ENCODE peak calls at places on chromosomes 12 and 14, in nine cellular contexts. R is esophagus muscularis mucosa, D is thoracic aorta, K is fibroblast of pulmonary artery, G is upper lobe of right lung, X is progenitor cell of endocrine pancreas, J is heart left ventricle, F is pancreas, V is BE2C. Y is an unnamed sample.

GRCh38 chr12:115570271-115570777 is 707.2 kb downstream of the MED13L start:
- DNase-seq in R (no peak), D (no peak), K (no peak), G (no peak), X (no peak), J (no peak), F (no peak), V (peak; percentile 87), Y (peak; percentile 1)

GRCh38 chr12:89946518-89946917 is 237.9 kb upstream of the ATP2B1 start:
- DNase-seq in R (no peak), D (no peak), K (no peak), G (no peak), X (no peak), J (no peak), F (no peak), V (no peak), Y (no peak)

GRCh38 chr12:58803893-58804292 is 116.4 kb downstream of the LRIG3 start:
- DNase-seq in R (no peak), D (no peak), K (peak; percentile 92), G (no peak), X (no peak), J (no peak), F (no peak), V (no peak), Y (peak; percentile 86)

GRCh38 chr12:89671469-89671868 is 37.2 kb downstream of the ATP2B1 start:
- DNase-seq in R (no peak), D (no peak), K (peak; percentile 65), G (no peak), X (no peak), J (no peak), F (no peak), V (no peak), Y (peak; percentile 58)

GRCh38 chr14:77364146-77364545 is 12.7 kb downstream of the TMED8 start:
- DNase-seq in R (no peak), D (no peak), K (no peak), G (no peak), X (no peak), J (no peak), F (no peak), V (no peak), Y (no peak)

GRCh38 chr12:32809196-32809595 is 53.5 kb upstream of the YARS2 start:
- DNase-seq in R (no peak), D (no peak), K (no peak), G (no peak), X (no peak), J (no peak), F (no peak), V (no peak), Y (no peak)

GRCh38 chr12:62758216-62758615 is 176.7 kb downstream of the PPM1H start:
- DNase-seq in R (no peak), D (no peak), K (no peak), G (no peak), X (no peak), J (no peak), F (no peak), V (no peak), Y (peak; percentile 55)

GRCh38 chr12:27277846-27278260 is 33.8 kb downstream of the STK38L start:
- DNase-seq in R (no peak), D (peak; percentile 60), K (peak; percentile 95), G (no peak), X (no peak), J (no peak), F (no peak), V (no peak), Y (peak; percentile 98)

GRCh38 chr14:65627315-65627714 is 214.8 kb downstream of the FUT8 start:
- DNase-seq in R (no peak), D (no peak), K (no peak), G (no peak), X (no peak), J (no peak), F (no peak), V (no peak), Y (no peak)

GRCh38 chr14:65628664-65629063 is 216.1 kb downstream of the FUT8 start:
- DNase-seq in R (no peak), D (no peak), K (no peak), G (no peak), X (no peak), J (no peak), F (no peak), V (no peak), Y (no peak)

GRCh38 chr14:65632487-65632886 is 220.0 kb downstream of the FUT8 start:
- DNase-seq in R (no peak), D (no peak), K (no peak), G (no peak), X (no peak), J (no peak), F (no peak), V (no peak), Y (no peak)

DNA sequence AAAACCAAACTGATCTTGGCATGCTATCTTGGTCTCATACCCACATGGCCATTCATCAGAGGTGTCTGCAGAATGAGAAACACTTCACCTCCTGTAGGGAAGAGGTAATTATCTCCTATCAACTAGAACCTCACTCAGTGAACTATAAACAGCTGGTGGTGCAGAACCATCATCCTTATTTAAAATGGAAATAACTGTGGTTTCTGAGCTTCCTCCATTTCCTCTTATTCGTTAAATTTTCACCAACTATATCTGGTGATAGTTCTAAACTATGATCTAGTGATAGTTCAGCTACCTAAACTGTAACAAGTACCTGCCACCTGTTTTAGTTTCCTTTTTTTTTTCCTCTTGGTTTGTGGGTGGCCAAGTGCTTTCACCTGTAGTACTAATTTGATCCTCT is 218.5 kb downstream of the FUT8 start:
- DNase-seq in R (no peak), D (no peak), K (no peak), G (no peak), X (no peak), J (no peak), F (no peak), V (no peak), Y (no peak)
- TF ChIP-seq CTCF in R (no peak), D (no peak), K (no peak), G (no peak), X (no peak), J (no peak), F (no peak), V (no peak), Y (no peak)

DNA sequence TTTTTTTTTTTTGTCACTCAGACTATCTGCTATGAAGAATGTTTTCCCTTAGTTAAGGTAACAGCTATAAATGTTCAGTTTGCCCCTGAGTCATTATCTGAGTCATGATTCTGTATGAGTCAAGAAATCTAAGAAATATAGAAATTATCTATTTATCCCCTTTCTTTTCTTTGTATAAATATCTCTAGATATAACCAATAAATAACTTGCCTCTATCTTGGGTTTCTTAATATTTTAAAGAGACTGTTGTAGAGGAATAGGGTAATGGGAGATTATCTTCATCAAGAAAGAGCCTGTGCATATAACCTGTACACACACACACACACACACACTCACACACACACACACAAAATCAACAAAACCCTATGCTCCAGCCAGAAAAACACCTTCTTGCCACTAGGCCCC is 161.7 kb upstream of the EEA1 start:
- DNase-seq in R (no peak), D (no peak), K (peak; percentile 74), G (no peak), X (no peak), J (no peak), F (no peak), V (no peak), Y (peak; percentile 56)
- TF ChIP-seq CTCF in R (no peak), D (no peak), K (no peak), G (no peak), X (no peak), J (no peak), F (no peak), V (no peak), Y (no peak)

GRCh38 chr14:75064205-75064567 is 362 bp upstream of the ACYP1 start:
- DNase-seq in R (no peak), D (no peak), K (no peak), G (no peak), X (no peak), J (no peak), F (no peak), V (no peak), Y (no peak)

GRCh38 chr14:75060420-75060819 is 3.4 kb downstream of the ACYP1 start:
- DNase-seq in R (no peak), D (no peak), K (no peak), G (no peak), X (no peak), J (no peak), F (no peak), V (no peak), Y (no peak)

GRCh38 chr14:75063013-75063412 is 811 bp downstream of the ACYP1 start:
- DNase-seq in R (no peak), D (no peak), K (no peak), G (no peak), X (no peak), J (no peak), F (no peak), V (no peak), Y (no peak)

GRCh38 chr14:75067212-75067611 is 2.2 kb upstream of the ZC2HC1C start:
- DNase-seq in R (no peak), D (no peak), K (no peak), G (no peak), X (no peak), J (no peak), F (no peak), V (no peak), Y (no peak)

GRCh38 chr14:75063491-75064204 is at the start of gene ACYP1:
- DNase-seq in R (peak; percentile 98), D (peak; percentile 70), K (peak; percentile 89), G (peak; percentile 95), X (peak; percentile 86), J (peak; percentile 96), F (peak; percentile 89), V (peak; percentile 94), Y (peak; percentile 90)
- TF ChIP-seq CTCF in R (no peak), D (no peak), K (no peak), G (no peak), X (no peak), J (no peak), F (no peak), V (no peak), Y (peak; percentile 4)

DNA sequence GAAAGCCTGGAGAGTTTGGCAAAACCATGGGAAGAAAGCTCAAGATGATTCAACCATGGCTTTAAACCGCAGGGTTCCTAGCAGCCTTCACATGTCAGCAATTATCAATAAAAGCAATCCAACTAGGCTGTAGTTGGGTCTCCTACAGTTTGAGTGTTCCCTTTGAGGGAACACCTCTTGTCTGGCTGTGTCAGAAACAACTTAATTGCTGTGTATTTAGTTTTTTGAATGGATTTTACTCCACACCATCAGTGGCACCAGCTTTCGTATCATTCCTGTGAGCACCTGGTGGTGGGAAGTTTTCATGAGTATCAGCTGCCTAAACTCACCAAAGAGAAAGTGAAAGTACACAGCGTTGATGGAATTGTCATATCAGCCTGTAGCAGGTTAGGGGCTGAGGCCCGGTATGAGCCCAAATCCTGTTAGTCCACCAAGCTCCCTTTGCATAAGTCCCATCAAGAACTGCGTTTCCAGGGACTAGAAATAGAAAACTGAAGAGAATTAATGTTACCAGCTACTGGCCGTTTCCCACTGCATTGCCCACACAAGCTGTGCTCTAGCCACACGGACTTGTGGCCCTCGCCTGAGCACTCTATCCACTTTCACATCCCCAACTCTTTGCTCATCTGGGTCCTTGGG is 10.9 kb upstream of the IL26 start:
- DNase-seq in R (no peak), D (no peak), K (no peak), G (no peak), X (no peak), J (no peak), F (peak; percentile 46), V (no peak), Y (peak; percentile 34)
- TF ChIP-seq CTCF in R (no peak), D (no peak), K (no peak), G (no peak), X (no peak), J (no peak), F (peak; percentile 17), V (peak; percentile 2), Y (peak; percentile 13)

GRCh38 chr14:50714452-50715073 is 46.5 kb upstream of the SAV1 start:
- DNase-seq in R (no peak), D (no peak), K (peak; percentile 64), G (no peak), X (no peak), J (no peak), F (no peak), V (no peak), Y (peak; percentile 57)
- TF ChIP-seq CTCF in R (peak; percentile 40), D (peak; percentile 47), K (peak; percentile 82), G (peak; percentile 41), X (peak; percentile 38), J (peak; percentile 39), F (no peak), V (peak; percentile 65), Y (peak; percentile 76)

Y was measured in fibroblast of villous mesenchyme.